ENCODE peak calls at places on chromosome 13, in eight cellular contexts. U is left ventricle myocardium inferior, C is fibroblast of villous mesenchyme, Y is tibial nerve, P is epithelial cell of esophagus, W is upper lobe of right lung, S is GM23338, F is pancreas. A is an unnamed sample.

GRCh38 chr13:94968757-94969086 is 256.4 kb upstream of the SOX21 start:
- DNase-seq in U (no peak), C (peak), Y (no peak), P (no peak), W (no peak), S (no peak), F (no peak), A (no peak)

GRCh38 chr13:31038834-31039552 is 106.5 kb downstream of the TEX26 start:
- DNase-seq in U (no peak), C (peak), Y (no peak), P (no peak), W (no peak), S (no peak), F (no peak), A (peak)

GRCh38 chr13:38743499-38743898 is 56.6 kb downstream of the FREM2 start:
- DNase-seq in U (no peak), C (no peak), Y (no peak), P (peak), W (no peak), S (no peak), F (no peak), A (no peak)

GRCh38 chr13:46396341-46396740 is 9.3 kb upstream of the RUBCNL start:
- DNase-seq in U (no peak), C (no peak), Y (no peak), P (no peak), W (no peak), S (no peak), F (no peak), A (no peak)

GRCh38 chr13:38685974-38686571 is 804 bp upstream of the FREM2 start:
- DNase-seq in U (no peak), C (peak), Y (no peak), P (peak), W (no peak), S (peak), F (no peak), A (no peak)

GRCh38 chr13:96744665-96745331 is 249.5 kb downstream of the OXGR1 start:
- DNase-seq in U (no peak), C (no peak), Y (no peak), P (no peak), W (no peak), S (no peak), F (no peak), A (no peak)

GRCh38 chr13:103878891-103879605 is 812.8 kb upstream of the SLC10A2 start:
- DNase-seq in U (no peak), C (no peak), Y (no peak), P (no peak), W (no peak), S (no peak), F (no peak), A (no peak)

GRCh38 chr13:86383561-86383960 is 584.3 kb upstream of the SLITRK6 start:
- DNase-seq in U (no peak), C (no peak), Y (no peak), P (no peak), W (no peak), S (no peak), F (no peak), A (no peak)

GRCh38 chr13:80684525-80685017 is 343.6 kb upstream of the SPRY2 start:
- DNase-seq in U (no peak), C (no peak), Y (no peak), P (no peak), W (no peak), S (peak), F (no peak), A (no peak)

GRCh38 chr13:107977175-107977574 is 238.2 kb downstream of the LIG4 start:
- DNase-seq in U (no peak), C (no peak), Y (no peak), P (no peak), W (no peak), S (no peak), F (no peak), A (no peak)

GRCh38 chr13:79767126-79767525 is 286.2 kb downstream of the NDFIP2 start:
- DNase-seq in U (no peak), C (no peak), Y (no peak), P (peak), W (no peak), S (no peak), F (no peak), A (no peak)

GRCh38 chr13:51869921-51870320 is 8.2 kb downstream of the CCDC70 start:
- DNase-seq in U (no peak), C (no peak), Y (no peak), P (no peak), W (no peak), S (no peak), F (no peak), A (no peak)

GRCh38 chr13:32264407-32264806 is 50.8 kb downstream of the ZAR1L start:
- DNase-seq in U (peak), C (peak), Y (peak), P (peak), W (no peak), S (no peak), F (no peak), A (no peak)

GRCh38 chr13:31756346-31756745 is 17.0 kb downstream of the RXFP2 start:
- DNase-seq in U (no peak), C (peak), Y (no peak), P (no peak), W (no peak), S (no peak), F (no peak), A (no peak)

GRCh38 chr13:33483471-33483870 is 197.9 kb upstream of the STARD13 start:
- DNase-seq in U (no peak), C (peak), Y (no peak), P (peak), W (no peak), S (no peak), F (no peak), A (no peak)

GRCh38 chr13:52070929-52071523 is 46.5 kb downstream of the UTP14C start:
- DNase-seq in U (no peak), C (peak), Y (no peak), P (peak), W (no peak), S (no peak), F (no peak), A (no peak)

GRCh38 chr13:109787135-109787954 is 962 bp upstream of the IRS2 start:
- DNase-seq in U (peak), C (peak), Y (no peak), P (peak), W (peak), S (peak), F (no peak), A (no peak)

GRCh38 chr13:30020726-30021312 is 170.4 kb upstream of the UBL3 start:
- DNase-seq in U (no peak), C (peak), Y (no peak), P (peak), W (no peak), S (no peak), F (no peak), A (no peak)

GRCh38 chr13:64471916-64472315 is 2758.2 kb downstream of the PCDH9 start:
- DNase-seq in U (no peak), C (peak), Y (no peak), P (peak), W (no peak), S (peak), F (no peak), A (no peak)

GRCh38 chr13:96751089-96751488 is 243.2 kb downstream of the OXGR1 start:
- DNase-seq in U (no peak), C (no peak), Y (no peak), P (no peak), W (no peak), S (no peak), F (no peak), A (no peak)

GRCh38 chr13:99066219-99066618 is 88.4 kb upstream of the DOCK9 start:
- DNase-seq in U (no peak), C (no peak), Y (no peak), P (no peak), W (no peak), S (no peak), F (no peak), A (no peak)

GRCh38 chr13:95893861-95894260 is 159.3 kb downstream of the UGGT2 start:
- DNase-seq in U (no peak), C (no peak), Y (no peak), P (no peak), W (no peak), S (no peak), F (no peak), A (no peak)

GRCh38 chr13:52061587-52061986 is 37.1 kb downstream of the UTP14C start:
- DNase-seq in U (no peak), C (no peak), Y (no peak), P (peak), W (no peak), S (no peak), F (no peak), A (no peak)

GRCh38 chr13:29435125-29435911 is 160.2 kb downstream of the SLC7A1 start:
- DNase-seq in U (no peak), C (peak), Y (no peak), P (peak), W (no peak), S (no peak), F (no peak), A (no peak)

GRCh38 chr13:77460195-77460594 is 75.3 kb upstream of the SCEL start:
- DNase-seq in U (peak), C (no peak), Y (peak), P (no peak), W (peak), S (no peak), F (no peak), A (no peak)

GRCh38 chr13:24203726-24204295 is 43.3 kb downstream of the SPATA13 start:
- DNase-seq in U (no peak), C (peak), Y (no peak), P (no peak), W (no peak), S (no peak), F (no peak), A (no peak)

GRCh38 chr13:31200636-31200970 is 828 bp downstream of the B3GLCT start:
- DNase-seq in U (peak), C (peak), Y (no peak), P (no peak), W (peak), S (peak), F (peak), A (no peak)

GRCh38 chr13:77696006-77696862 is 1.3 kb upstream of the SLAIN1 start:
- DNase-seq in U (no peak), C (no peak), Y (no peak), P (no peak), W (no peak), S (peak), F (no peak), A (no peak)

GRCh38 chr13:33509642-33510229 is 224.2 kb upstream of the STARD13 start:
- DNase-seq in U (peak), C (no peak), Y (no peak), P (peak), W (no peak), S (no peak), F (no peak), A (no peak)

GRCh38 chr13:40666905-40667621 is 622 bp upstream of the FOXO1 start:
- DNase-seq in U (peak), C (no peak), Y (peak), P (no peak), W (peak), S (peak), F (peak), A (no peak)

GRCh38 chr13:98674968-98675528 is 77.4 kb downstream of the SLC15A1 start:
- DNase-seq in U (no peak), C (no peak), Y (no peak), P (no peak), W (no peak), S (peak), F (no peak), A (no peak)

GRCh38 chr13:49625392-49626137 is 2.7 kb upstream of the ARL11 start:
- DNase-seq in U (peak), C (peak), Y (peak), P (no peak), W (peak), S (no peak), F (peak), A (no peak)

GRCh38 chr13:69425235-69425634 is 682.4 kb upstream of the ATXN8OS start:
- DNase-seq in U (no peak), C (no peak), Y (no peak), P (no peak), W (no peak), S (no peak), F (no peak), A (no peak)

GRCh38 chr13:37587236-37587635 is 11.3 kb downstream of the POSTN start:
- DNase-seq in U (no peak), C (no peak), Y (no peak), P (no peak), W (no peak), S (no peak), F (no peak), A (no peak)

GRCh38 chr13:79423801-79424642 is 18.0 kb upstream of the RBM26 start:
- DNase-seq in U (no peak), C (peak), Y (no peak), P (peak), W (no peak), S (peak), F (no peak), A (no peak)

DNA sequence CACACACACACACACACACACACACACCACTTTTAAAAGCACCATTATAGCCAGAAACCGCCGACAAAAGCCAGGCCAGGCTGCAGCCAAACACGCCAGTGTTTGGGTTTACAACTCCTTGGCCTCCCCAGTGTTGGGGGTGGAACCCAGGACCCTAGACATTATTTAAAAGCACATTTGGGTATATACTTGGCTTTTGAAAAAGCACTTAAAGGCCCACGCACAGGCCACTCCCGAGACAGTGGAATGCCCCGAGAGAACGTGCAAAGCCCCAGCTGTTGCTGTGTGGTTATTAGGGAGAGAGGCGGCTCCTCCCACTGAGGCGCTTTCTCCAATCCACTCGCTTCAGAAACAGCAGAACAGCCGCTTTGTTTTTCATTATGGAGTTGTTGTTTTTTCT is 38.2 kb downstream of the GGACT start:
- DNase-seq in U (peak), C (peak), Y (no peak), P (no peak), W (peak), S (no peak), F (no peak), A (no peak)
- H3K4me3 ChIP-seq in U (no peak), C (peak), Y (peak), P (no peak), W (no peak), S (no peak), F (no peak), A (no peak)

GRCh38 chr13:54187461-54187860 is 1158.8 kb downstream of the OLFM4 start:
- DNase-seq in U (no peak), C (no peak), Y (no peak), P (no peak), W (no peak), S (no peak), F (no peak), A (no peak)

GRCh38 chr13:54184576-54184975 is 1156.0 kb downstream of the OLFM4 start:
- DNase-seq in U (no peak), C (no peak), Y (no peak), P (no peak), W (no peak), S (no peak), F (no peak), A (no peak)

GRCh38 chr13:54183728-54184127 is 1155.1 kb downstream of the OLFM4 start:
- DNase-seq in U (no peak), C (no peak), Y (no peak), P (no peak), W (no peak), S (peak), F (no peak), A (no peak)

GRCh38 chr13:54185101-54185500 is 1156.5 kb downstream of the OLFM4 start:
- DNase-seq in U (no peak), C (no peak), Y (no peak), P (no peak), W (no peak), S (peak), F (no peak), A (no peak)

GRCh38 chr13:54185785-54186184 is 1157.2 kb downstream of the OLFM4 start:
- DNase-seq in U (no peak), C (no peak), Y (no peak), P (peak), W (no peak), S (peak), F (no peak), A (no peak)
- TF ChIP-seq CTCF in U (no peak), C (no peak), Y (no peak), P (peak), W (no peak), S (peak), F (peak), A (no peak)

DNA sequence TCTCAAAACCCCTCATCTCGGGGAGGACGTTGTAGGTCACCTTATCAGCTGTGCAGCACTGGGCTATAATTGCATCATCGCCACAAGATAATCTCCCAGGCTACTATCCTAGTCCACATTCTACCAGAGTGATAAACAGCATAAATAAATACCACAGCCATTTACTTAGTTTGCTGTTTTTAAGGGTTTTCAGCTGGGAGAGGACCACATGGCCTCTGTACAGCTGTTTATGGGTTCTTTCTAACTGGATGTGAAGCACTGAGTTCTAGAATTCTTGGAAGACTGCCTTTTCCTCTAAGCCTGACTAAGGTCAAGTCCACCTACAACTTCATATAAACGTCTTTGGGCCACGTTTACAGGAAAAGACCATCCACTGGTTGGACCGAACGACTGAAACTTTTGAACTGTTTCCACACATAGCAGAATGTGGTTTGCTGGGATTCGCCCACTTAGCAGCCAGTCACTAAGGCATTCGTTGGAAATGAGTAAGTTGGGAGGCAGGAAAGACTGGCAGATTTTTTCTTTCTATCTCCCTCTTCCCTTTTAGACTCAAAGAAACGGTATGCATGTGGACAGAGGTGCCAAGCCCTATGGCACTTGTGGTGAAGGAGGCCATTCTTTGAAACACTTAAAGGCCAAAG is 752.5 kb upstream of the SGCG start:
- DNase-seq in U (no peak), C (peak), Y (no peak), P (no peak), W (no peak), S (no peak), F (no peak), A (no peak)
- H3K4me3 ChIP-seq in U (peak), C (no peak), Y (no peak), P (no peak), W (no peak), S (no peak), F (no peak), A (no peak)

GRCh38 chr13:82848766-82849165 is 1033.5 kb downstream of the SLITRK1 start:
- DNase-seq in U (no peak), C (no peak), Y (no peak), P (no peak), W (no peak), S (no peak), F (no peak), A (no peak)

GRCh38 chr13:82850644-82851043 is 1031.6 kb downstream of the SLITRK1 start:
- DNase-seq in U (no peak), C (no peak), Y (no peak), P (no peak), W (no peak), S (no peak), F (no peak), A (no peak)

GRCh38 chr13:82847595-82847994 is 1034.7 kb downstream of the SLITRK1 start:
- DNase-seq in U (no peak), C (no peak), Y (no peak), P (peak), W (no peak), S (peak), F (no peak), A (no peak)
- TF ChIP-seq CTCF in U (no peak), C (no peak), Y (no peak), P (peak), W (no peak), S (peak), F (no peak), A (no peak)

GRCh38 chr13:75913925-75914324 is 277.8 kb downstream of the LMO7 start:
- DNase-seq in U (no peak), C (no peak), Y (no peak), P (no peak), W (no peak), S (no peak), F (no peak), A (no peak)

GRCh38 chr13:75920536-75920935 is 284.4 kb downstream of the LMO7 start:
- DNase-seq in U (no peak), C (no peak), Y (no peak), P (no peak), W (no peak), S (no peak), F (no peak), A (no peak)

GRCh38 chr13:75919660-75920199 is 283.6 kb downstream of the LMO7 start:
- DNase-seq in U (no peak), C (no peak), Y (no peak), P (no peak), W (no peak), S (no peak), F (no peak), A (no peak)
- H3K4me3 ChIP-seq in U (no peak), C (no peak), Y (no peak), P (no peak), W (no peak), S (no peak), F (no peak), A (no peak)

GRCh38 chr13:45362939-45363338 is 22.0 kb upstream of the TPT1 start:
- DNase-seq in U (no peak), C (no peak), Y (no peak), P (no peak), W (no peak), S (peak), F (no peak), A (no peak)
- TF ChIP-seq CTCF in U (no peak), C (no peak), Y (no peak), P (no peak), W (no peak), S (peak), F (no peak), A (peak)

GRCh38 chr13:20664304-20664703 is 39.2 kb upstream of the IL17D start:
- DNase-seq in U (no peak), C (no peak), Y (no peak), P (no peak), W (no peak), S (no peak), F (no peak), A (no peak)

GRCh38 chr13:20666948-20667347 is 36.6 kb upstream of the IL17D start:
- DNase-seq in U (no peak), C (no peak), Y (no peak), P (no peak), W (no peak), S (no peak), F (no peak), A (no peak)

GRCh38 chr13:20669162-20669561 is 34.3 kb upstream of the IL17D start:
- DNase-seq in U (no peak), C (no peak), Y (no peak), P (no peak), W (no peak), S (no peak), F (no peak), A (no peak)

GRCh38 chr13:20671789-20672188 is 31.7 kb upstream of the IL17D start:
- DNase-seq in U (no peak), C (no peak), Y (no peak), P (no peak), W (no peak), S (no peak), F (no peak), A (no peak)

GRCh38 chr13:20667857-20668256 is 35.6 kb upstream of the IL17D start:
- DNase-seq in U (no peak), C (no peak), Y (no peak), P (no peak), W (no peak), S (no peak), F (no peak), A (no peak)
- H3K4me3 ChIP-seq in U (no peak), C (no peak), Y (no peak), P (no peak), W (no peak), S (no peak), F (no peak), A (no peak)

GRCh38 chr13:113243847-113244246 is 34.4 kb downstream of the CUL4A start:
- DNase-seq in U (no peak), C (no peak), Y (no peak), P (no peak), W (no peak), S (no peak), F (no peak), A (no peak)

GRCh38 chr13:113245858-113246791 is 36.7 kb downstream of the CUL4A start:
- DNase-seq in U (no peak), C (no peak), Y (no peak), P (peak), W (no peak), S (peak), F (no peak), A (no peak)
- TF ChIP-seq CTCF in U (peak), C (peak), Y (no peak), P (peak), W (peak), S (peak), F (no peak), A (peak)

A was measured in GM12864.